ENCODE peak calls at places on chromosomes 5 and 9, in ten cellular contexts. D, I, Q, V, H, U, A, K, P and B are unnamed samples.

GRCh38 chr9:123120953-123121352 is 87.5 kb downstream of the GPR21 start:
- DNase-seq in D (no peak), H (no peak), V (peak; percentile 24), K (no peak), Q (no peak), P (peak; percentile 21), U (no peak), I (no peak), A (no peak), B (no peak)

GRCh38 chr9:88106492-88106891 is 31.8 kb downstream of the SPATA31C2 start:
- DNase-seq in P (peak; percentile 67), Q (no peak), I (no peak), V (peak; percentile 35), D (peak; percentile 31), H (peak; percentile 24), K (no peak), A (no peak), U (no peak), B (no peak)

GRCh38 chr5:1737790-1738405 is 61.7 kb downstream of the MRPL36 start:
- DNase-seq in K (peak; percentile 26), Q (no peak), H (no peak), V (peak; percentile 23), U (peak; percentile 54), A (no peak), I (no peak), D (peak; percentile 52), P (peak; percentile 41), B (peak; percentile 47)

GRCh38 chr9:12554636-12555035 is 138.5 kb upstream of the TYRP1 start:
- DNase-seq in A (no peak), I (no peak), U (no peak), Q (no peak), V (peak; percentile 31), K (no peak), H (no peak), P (peak; percentile 32), D (peak; percentile 46), B (no peak)

GRCh38 chr5:90529939-90530677 is 724 bp upstream of the LYSMD3 start:
- DNase-seq in D (peak; percentile 73), I (peak; percentile 82), A (peak; percentile 73), U (peak; percentile 80), Q (peak; percentile 56), P (peak; percentile 90), K (no peak), V (peak; percentile 84), H (peak; percentile 75), B (peak; percentile 90)

GRCh38 chr5:5979362-5979760 is 399.0 kb downstream of the MED10 start:
- DNase-seq in P (peak; percentile 41), U (no peak), D (no peak), H (no peak), A (peak; percentile 8), Q (no peak), V (no peak), K (no peak), I (peak; percentile 64), B (no peak)

GRCh38 chr5:53333160-53333559 is 147.3 kb upstream of the FST start:
- DNase-seq in U (no peak), V (peak; percentile 43), A (no peak), K (no peak), D (no peak), Q (no peak), I (no peak), H (no peak), P (peak; percentile 84), B (no peak)

GRCh38 chr5:147821791-147822190 is 9.7 kb downstream of the SPINK1 start:
- DNase-seq in Q (no peak), K (no peak), I (no peak), V (no peak), A (no peak), U (no peak), D (no peak), P (no peak), H (no peak), B (no peak)

DNA sequence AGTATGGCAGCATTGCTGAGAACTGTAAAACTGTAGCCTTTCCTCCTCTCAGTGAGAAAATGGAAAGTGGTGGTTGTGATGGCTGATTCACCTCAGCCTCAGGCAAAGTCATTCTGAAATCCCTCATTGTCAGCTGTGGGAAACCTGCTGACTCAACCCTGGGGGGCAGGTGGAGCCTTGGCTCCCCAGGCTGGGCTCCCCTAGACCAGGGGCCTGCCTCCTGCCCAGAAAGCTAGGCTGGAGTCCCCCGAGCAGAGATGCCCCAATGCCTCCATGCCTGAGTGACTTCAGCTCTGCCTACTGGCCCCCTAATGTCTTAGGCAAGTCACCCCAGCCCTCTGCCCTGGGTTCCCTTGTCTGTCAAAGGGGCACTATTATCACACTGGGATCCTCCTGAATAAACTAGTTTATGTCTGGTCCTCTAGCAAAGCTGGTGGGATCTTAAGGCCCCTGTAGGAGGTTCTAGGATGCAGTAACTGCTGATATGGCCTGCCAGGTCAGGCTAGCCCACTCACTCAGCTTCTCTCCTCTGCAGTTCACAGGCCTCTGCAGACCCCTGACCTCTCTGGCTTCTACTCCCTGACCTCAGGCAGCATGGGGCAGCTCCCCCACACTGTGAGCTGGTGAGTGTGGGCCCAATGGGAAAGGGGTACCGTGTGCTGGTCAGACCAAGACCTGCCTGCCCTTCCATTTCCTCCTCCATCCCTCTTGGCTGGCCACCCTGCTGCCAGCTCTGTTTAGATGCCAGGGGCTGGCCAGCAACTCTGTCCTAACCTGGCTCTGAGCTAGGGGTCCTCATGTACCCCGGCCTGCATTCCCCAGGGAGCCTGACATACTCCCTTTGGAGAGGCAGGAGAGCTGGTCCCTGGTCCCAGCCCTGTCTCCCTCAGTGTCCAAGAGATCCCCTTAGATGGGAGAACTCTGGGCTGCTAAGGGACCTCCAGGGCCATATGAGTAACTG is 24.2 kb downstream of the TCF7 start:
- DNase-seq in A (no peak), Q (peak; percentile 30), I (no peak), U (no peak), H (no peak), D (peak; percentile 5), V (no peak), K (peak; percentile 68), P (peak; percentile 93), B (no peak)
- H3K36me3 ChIP-seq in A (no peaks in the 10 kb centered on the region), Q (peaks cover 77% of the 10 kb centered on the region), I (peaks cover 75% of the 10 kb centered on the region), U (peaks cover 11% of the 10 kb centered on the region), H (no peaks in the 10 kb centered on the region), D (peaks cover 54% of the 10 kb centered on the region), V (peaks cover 16% of the 10 kb centered on the region), K (peaks cover 64% of the 10 kb centered on the region), P (peaks cover 8% of the 10 kb centered on the region), B (peaks cover 95% of the 10 kb centered on the region)

DNA sequence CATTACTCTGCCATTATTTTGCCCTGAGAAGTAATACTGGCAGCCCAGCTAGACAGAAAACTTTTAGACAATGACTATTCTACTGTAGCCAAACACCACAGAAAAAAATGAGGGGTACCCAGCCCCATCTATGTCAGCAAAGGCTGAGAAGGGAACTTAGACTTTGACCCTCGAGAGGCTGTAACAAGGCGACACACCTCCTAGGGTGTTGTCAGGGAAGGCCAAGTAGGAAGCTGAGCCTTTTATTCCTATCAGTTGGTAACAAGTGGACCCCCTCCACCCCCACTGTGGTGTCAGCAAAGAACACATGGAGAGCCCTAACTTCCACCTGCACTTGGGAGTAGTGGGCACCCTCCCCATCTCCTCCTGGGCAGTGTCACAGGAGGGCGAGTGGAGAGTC is 55.5 kb downstream of the SPTLC1 start:
- DNase-seq in I (no peak), V (no peak), H (no peak), Q (no peak), K (no peak), U (no peak), P (no peak), A (no peak), D (no peak), B (no peak)
- H3K36me3 ChIP-seq in I (peaks cover 36% of the 10 kb centered on the region), V (peaks cover 4% of the 10 kb centered on the region), H (no peaks in the 10 kb centered on the region), Q (peaks cover 43% of the 10 kb centered on the region), K (peaks cover 62% of the 10 kb centered on the region), U (peaks cover 14% of the 10 kb centered on the region), P (peaks cover 45% of the 10 kb centered on the region), A (peaks cover 5% of the 10 kb centered on the region), D (peaks cover 10% of the 10 kb centered on the region), B (peaks cover 13% of the 10 kb centered on the region)

GRCh38 chr9:128257086-128257825 is 18.6 kb downstream of the GOLGA2 start:
- DNase-seq in H (no peak), D (no peak), Q (no peak), K (no peak), P (no peak), A (no peak), I (no peak), V (no peak), U (no peak), B (no peak)

GRCh38 chr9:128258326-128258725 is 17.5 kb downstream of the GOLGA2 start:
- DNase-seq in K (no peak), I (no peak), V (no peak), H (no peak), P (no peak), D (no peak), Q (no peak), A (no peak), U (no peak), B (no peak)

GRCh38 chr9:128259156-128259555 is 16.7 kb downstream of the GOLGA2 start:
- DNase-seq in I (no peak), K (no peak), Q (no peak), D (no peak), A (no peak), V (no peak), H (no peak), P (no peak), U (no peak), B (no peak)

GRCh38 chr9:128260340-128260739 is 15.5 kb downstream of the GOLGA2 start:
- DNase-seq in H (no peak), A (no peak), U (no peak), I (no peak), Q (no peak), D (no peak), V (no peak), K (no peak), P (no peak), B (no peak)

GRCh38 chr9:128257907-128258306 is 17.9 kb downstream of the GOLGA2 start:
- DNase-seq in D (no peak), H (no peak), K (no peak), V (no peak), Q (no peak), U (no peak), A (no peak), P (no peak), I (no peak), B (no peak)
- H3K36me3 ChIP-seq in D (peaks cover 79% of the 10 kb centered on the region), H (no peaks in the 10 kb centered on the region), K (peaks cover 64% of the 10 kb centered on the region), V (peaks cover 33% of the 10 kb centered on the region), Q (peaks cover 73% of the 10 kb centered on the region), U (peaks cover 41% of the 10 kb centered on the region), A (no peaks in the 10 kb centered on the region), P (peaks cover 33% of the 10 kb centered on the region), I (peaks cover 76% of the 10 kb centered on the region), B (peaks cover 55% of the 10 kb centered on the region)

GRCh38 chr5:180332861-180333260 is 20.3 kb downstream of the GFPT2 start:
- DNase-seq in U (no peak), V (no peak), K (no peak), H (no peak), Q (no peak), D (no peak), I (no peak), A (no peak), P (peak; percentile 27), B (no peak)

GRCh38 chr5:180333661-180334060 is 19.5 kb downstream of the GFPT2 start:
- DNase-seq in D (no peak), V (peak; percentile 53), K (no peak), A (no peak), I (no peak), U (no peak), Q (peak; percentile 8), P (peak; percentile 90), H (no peak), B (no peak)

GRCh38 chr5:180330810-180331646 is 22.1 kb downstream of the GFPT2 start:
- DNase-seq in P (peak; percentile 98), V (peak; percentile 100), A (no peak), H (peak; percentile 92), K (peak; percentile 88), U (no peak), Q (peak; percentile 32), D (no peak), I (peak; percentile 85), B (no peak)

GRCh38 chr5:180331647-180331950 is 21.5 kb downstream of the GFPT2 start:
- DNase-seq in H (no peak), A (no peak), Q (peak; percentile 10), P (peak; percentile 71), I (no peak), U (no peak), D (no peak), V (no peak), K (no peak), B (no peak)

GRCh38 chr5:180332051-180332517 is 21.1 kb downstream of the GFPT2 start:
- DNase-seq in I (no peak), A (no peak), K (no peak), U (no peak), H (no peak), V (peak; percentile 25), Q (peak; percentile 21), P (peak; percentile 60), D (no peak), B (no peak)
- H3K36me3 ChIP-seq in I (peaks cover 16% of the 10 kb centered on the region), A (no peaks in the 10 kb centered on the region), K (peaks cover 17% of the 10 kb centered on the region), U (peaks cover 37% of the 10 kb centered on the region), H (no peaks in the 10 kb centered on the region), V (peaks cover 2% of the 10 kb centered on the region), Q (peaks cover 34% of the 10 kb centered on the region), P (peaks cover 27% of the 10 kb centered on the region), D (no peaks in the 10 kb centered on the region), B (no peaks in the 10 kb centered on the region)